ENCODE peak calls at places on chromosomes 12 and 14, in ten cellular contexts. K is thyroid gland; O is foreskin fibroblast; Y is mammary epithelial cell; H is tibial nerve; I is GM13977; W is CD8-positive, alpha-beta T cell; V is bronchial epithelial cell; L is AG09309; P is IMR-90. A is an unnamed sample.

GRCh38 chr12:88225776-88226175 is 83.7 kb downstream of the TMTC3 start:
- DNase-seq in K (no peak), O (no peak), Y (no peak), H (no peak), I (no peak), W (no peak), V (no peak), L (no peak), P (no peak), A (no peak)

GRCh38 chr12:105110851-105111250 is 3.3 kb downstream of the WASHC4 start:
- DNase-seq in K (no peak), O (no peak), Y (no peak), H (no peak), I (no peak), W (no peak), V (no peak), L (no peak), P (no peak), A (no peak)

GRCh38 chr12:96456265-96456974 is 33.0 kb upstream of the CFAP54 start:
- DNase-seq in K (no peak), O (no peak), Y (no peak), H (no peak), I (no peak), W (no peak), V (peak), L (no peak), P (no peak), A (no peak)

GRCh38 chr14:79028281-79028680 is 858.1 kb downstream of the NRXN3 start:
- DNase-seq in K (no peak), O (no peak), Y (no peak), H (no peak), I (no peak), W (no peak), V (peak), L (no peak), P (no peak), A (no peak)

GRCh38 chr12:103901518-103902173 is 28.6 kb upstream of the HSP90B1 start:
- DNase-seq in K (peak), O (no peak), Y (no peak), H (no peak), I (no peak), W (peak), V (no peak), L (no peak), P (no peak), A (no peak)

GRCh38 chr14:26199599-26200370 is 398.0 kb downstream of the NOVA1 start:
- DNase-seq in K (no peak), O (no peak), Y (no peak), H (no peak), I (no peak), W (no peak), V (no peak), L (no peak), P (no peak), A (no peak)

GRCh38 chr12:39846304-39846703 is 226.7 kb upstream of the ABCD2 start:
- DNase-seq in K (no peak), O (no peak), Y (no peak), H (no peak), I (no peak), W (no peak), V (no peak), L (no peak), P (no peak), A (no peak)

GRCh38 chr12:115963030-115963480 is 314.4 kb downstream of the MED13L start:
- DNase-seq in K (no peak), O (peak), Y (peak), H (no peak), I (no peak), W (no peak), V (peak), L (peak), P (peak), A (no peak)

GRCh38 chr14:83129503-83129902 is 1595.8 kb upstream of the SEL1L start:
- DNase-seq in K (no peak), O (no peak), Y (no peak), H (no peak), I (no peak), W (no peak), V (no peak), L (no peak), P (no peak), A (no peak)

GRCh38 chr12:120720234-120720968 is 5.2 kb upstream of the ACADS start:
- DNase-seq in K (no peak), O (peak), Y (peak), H (no peak), I (no peak), W (no peak), V (peak), L (peak), P (peak), A (no peak)

GRCh38 chr12:68391905-68392304 is 59.7 kb upstream of the MDM1 start:
- DNase-seq in K (no peak), O (no peak), Y (no peak), H (no peak), I (no peak), W (no peak), V (no peak), L (no peak), P (no peak), A (no peak)

DNA sequence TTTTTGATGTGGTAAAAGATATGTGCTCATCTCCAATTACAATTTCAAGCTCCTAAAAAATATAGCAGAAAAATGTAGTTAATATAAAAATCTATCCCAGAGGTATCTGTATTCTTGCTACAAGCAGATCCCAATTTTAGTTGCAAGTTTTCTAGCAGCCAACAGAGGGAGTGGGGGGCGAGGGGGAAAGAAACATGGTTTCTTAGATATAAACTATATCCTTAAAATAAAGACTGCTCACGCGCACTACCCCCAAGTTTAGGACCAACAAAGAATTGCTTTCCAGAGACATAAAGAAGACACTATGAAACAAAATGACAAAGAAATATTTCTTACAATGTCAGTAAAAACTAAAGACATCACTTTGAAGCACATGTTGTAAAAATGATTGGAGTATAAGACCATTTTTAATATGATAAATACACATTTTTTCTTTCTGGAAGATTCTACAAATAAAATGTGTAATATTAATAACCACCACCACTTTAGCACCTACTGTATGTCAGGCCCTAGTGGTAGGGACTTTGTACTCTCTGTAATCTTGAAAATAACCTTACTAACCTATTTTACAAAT is 5.4 kb downstream of the MAGOHB start:
- DNase-seq in K (no peak), O (no peak), Y (no peak), H (no peak), I (no peak), W (no peak), V (peak), L (no peak), P (peak), A (no peak)
- TF ChIP-seq CTCF in K (no peak), O (peak), Y (peak), H (no peak), I (no peak), W (peak), V (peak), L (peak), P (peak), A (no peak)

DNA sequence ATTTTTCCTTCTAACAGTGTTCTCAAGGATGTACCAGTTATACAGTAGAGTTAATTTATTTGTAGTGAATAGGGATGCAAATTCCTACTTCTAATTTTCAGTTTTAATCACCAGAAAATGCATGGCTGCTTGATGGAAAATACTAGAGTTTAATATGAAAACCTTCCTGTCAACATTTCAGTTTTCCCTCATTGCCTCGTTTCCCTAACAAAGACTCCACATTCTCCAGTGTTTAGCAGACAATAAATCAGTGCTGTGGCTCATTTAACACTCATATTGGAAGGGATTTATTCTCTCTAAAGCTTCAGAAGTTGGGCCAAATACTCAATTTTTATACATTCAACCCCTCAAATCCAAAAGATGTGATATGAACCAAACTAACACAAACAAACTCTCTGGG is 482.4 kb downstream of the FLRT2 start:
- DNase-seq in K (no peak), O (no peak), Y (no peak), H (no peak), I (no peak), W (no peak), V (no peak), L (no peak), P (no peak), A (no peak)
- TF ChIP-seq CTCF in K (no peak), O (no peak), Y (no peak), H (no peak), I (no peak), W (no peak), V (no peak), L (no peak), P (no peak), A (no peak)

GRCh38 chr12:126930234-126930633 is 1336.7 kb upstream of the TMEM132C start:
- DNase-seq in K (no peak), O (no peak), Y (no peak), H (no peak), I (no peak), W (no peak), V (no peak), L (no peak), P (no peak), A (no peak)

DNA sequence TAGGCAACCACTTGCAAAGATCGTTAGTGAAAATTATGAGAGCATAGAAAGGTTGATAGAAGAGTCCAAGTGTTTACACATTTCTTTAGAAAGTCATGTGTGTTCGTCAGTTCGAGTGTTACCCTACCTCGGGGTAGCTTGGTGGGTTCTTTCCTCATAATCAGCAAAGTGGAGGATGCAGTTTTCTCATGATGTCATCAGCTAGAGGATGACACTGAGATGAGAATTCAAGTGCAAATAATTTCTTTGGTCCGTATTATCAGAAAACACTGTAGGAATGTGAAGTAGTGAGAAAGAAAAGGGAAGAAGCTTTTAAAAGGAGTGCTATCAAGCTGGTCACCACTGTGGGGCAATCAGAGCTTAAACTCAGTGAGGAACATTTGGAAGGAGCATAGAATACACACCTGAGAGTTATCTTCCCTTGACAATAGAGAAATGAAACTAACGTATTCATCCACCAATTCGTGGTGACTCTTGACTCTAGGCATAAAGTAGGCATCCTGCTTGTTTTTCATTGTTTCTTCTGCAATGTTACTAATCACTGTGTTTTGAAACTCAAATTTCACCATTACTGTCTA is 1340.9 kb upstream of the TMEM132C start:
- DNase-seq in K (no peak), O (no peak), Y (peak), H (no peak), I (no peak), W (no peak), V (no peak), L (no peak), P (no peak), A (no peak)
- TF ChIP-seq CTCF in K (no peak), O (no peak), Y (no peak), H (no peak), I (peak), W (no peak), V (no peak), L (no peak), P (no peak), A (no peak)

GRCh38 chr14:23052182-23052623 is 5.1 kb downstream of the CDH24 start:
- DNase-seq in K (no peak), O (no peak), Y (peak), H (no peak), I (no peak), W (no peak), V (no peak), L (no peak), P (no peak), A (peak)
- TF ChIP-seq CTCF in K (no peak), O (peak), Y (peak), H (no peak), I (no peak), W (no peak), V (peak), L (peak), P (peak), A (peak)

GRCh38 chr12:79689477-79690155 is 1.1 kb downstream of the PAWR start:
- DNase-seq in K (peak), O (no peak), Y (peak), H (no peak), I (peak), W (no peak), V (peak), L (no peak), P (peak), A (peak)
- TF ChIP-seq CTCF in K (no peak), O (no peak), Y (no peak), H (no peak), I (no peak), W (no peak), V (peak), L (no peak), P (no peak), A (no peak)

DNA sequence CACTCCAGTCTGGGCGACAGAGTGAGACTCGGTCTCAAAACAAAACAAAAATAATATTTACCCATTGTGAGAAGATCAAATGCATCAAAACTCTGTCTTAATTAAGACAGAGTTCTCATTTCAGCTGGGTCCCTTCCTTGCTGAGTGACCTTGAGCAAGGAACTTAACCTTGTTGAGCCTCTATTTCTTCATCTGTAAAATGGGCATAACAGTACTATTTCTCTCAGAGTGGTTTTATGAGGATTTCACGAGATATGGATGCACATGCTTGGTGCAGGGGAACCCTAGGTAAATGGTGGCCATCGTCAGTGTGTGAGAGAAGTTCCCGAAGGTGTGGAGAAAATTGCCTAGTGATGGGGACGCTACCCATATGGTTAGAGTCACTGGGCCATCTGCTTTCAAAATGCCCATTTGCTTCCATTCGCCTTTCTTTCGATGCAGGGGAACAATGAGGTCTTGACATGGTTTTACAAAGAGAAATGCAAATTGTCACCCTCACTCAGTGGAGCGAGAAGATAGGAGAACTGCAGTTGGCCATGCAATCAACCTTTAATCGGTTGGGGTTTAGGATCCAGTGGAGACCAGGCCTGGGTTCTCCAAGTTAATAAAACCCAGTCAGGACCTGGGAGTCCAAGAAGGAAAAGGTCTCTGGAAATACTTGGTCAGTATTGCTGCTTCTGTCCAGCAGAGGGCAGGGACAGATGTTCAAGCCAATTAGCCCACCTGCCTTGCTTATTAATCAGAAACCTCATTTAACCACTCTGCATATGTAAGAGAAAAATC is 37.1 kb downstream of the CFAP251 start:
- DNase-seq in K (no peak), O (peak), Y (peak), H (no peak), I (no peak), W (no peak), V (no peak), L (no peak), P (peak), A (no peak)
- TF ChIP-seq CTCF in K (no peak), O (peak), Y (peak), H (peak), I (peak), W (no peak), V (peak), L (peak), P (peak), A (peak)